ENCODE peak calls at places on chromosomes 6 and 20, in five cellular contexts. One of them, this sample, is unnamed.

GRCh38 chr20:56003111-56003800 is 2.1 kb downstream of the CBLN4 start:
- DNase-seq in kidney: no peak
- DNase-seq in effector memory CD8-positive, alpha-beta T cell: no peak
- DNase-seq in mucosa of descending colon: no peak
- DNase-seq in stomach: no peak
- DNase-seq in this sample: no peak

GRCh38 chr20:62888406-62888805 is 26.8 kb upstream of the TCFL5 start:
- DNase-seq in kidney: no peak
- DNase-seq in effector memory CD8-positive, alpha-beta T cell: no peak
- DNase-seq in mucosa of descending colon: no peak
- DNase-seq in stomach: no peak
- DNase-seq in this sample: no peak

GRCh38 chr6:25193147-25193864 is 85.9 kb upstream of the CARMIL1 start:
- DNase-seq in kidney: no peak
- DNase-seq in mucosa of descending colon: no peak
- DNase-seq in effector memory CD8-positive, alpha-beta T cell: no peak
- DNase-seq in stomach: no peak
- DNase-seq in this sample: no peak

GRCh38 chr6:15365273-15365687 is 119.4 kb downstream of the JARID2 start:
- DNase-seq in kidney: peak; percentile 90
- DNase-seq in mucosa of descending colon: peak; percentile 70
- DNase-seq in effector memory CD8-positive, alpha-beta T cell: no peak
- DNase-seq in stomach: peak; percentile 82
- DNase-seq in this sample: peak; percentile 89

GRCh38 chr6:27814665-27815424 is 97.4 kb downstream of the OR2B2 start:
- DNase-seq in stomach: peak; percentile 79
- DNase-seq in mucosa of descending colon: peak; percentile 67
- DNase-seq in effector memory CD8-positive, alpha-beta T cell: peak; percentile 79
- DNase-seq in kidney: no peak
- DNase-seq in this sample: no peak

GRCh38 chr6:70479236-70479635 is 65.9 kb downstream of the FAM135A start:
- DNase-seq in mucosa of descending colon: no peak
- DNase-seq in stomach: no peak
- DNase-seq in kidney: no peak
- DNase-seq in effector memory CD8-positive, alpha-beta T cell: no peak
- DNase-seq in this sample: no peak

GRCh38 chr6:146990821-146991798 is 213.1 kb upstream of the STXBP5 start:
- DNase-seq in kidney: no peak
- DNase-seq in mucosa of descending colon: no peak
- DNase-seq in effector memory CD8-positive, alpha-beta T cell: no peak
- DNase-seq in stomach: no peak
- DNase-seq in this sample: no peak

GRCh38 chr6:68139130-68139529 is 496.0 kb upstream of the ADGRB3 start:
- DNase-seq in effector memory CD8-positive, alpha-beta T cell: no peak
- DNase-seq in kidney: no peak
- DNase-seq in stomach: no peak
- DNase-seq in mucosa of descending colon: no peak
- DNase-seq in this sample: no peak

GRCh38 chr6:122947355-122947754 is 48.7 kb upstream of the CLVS2 start:
- DNase-seq in mucosa of descending colon: no peak
- DNase-seq in effector memory CD8-positive, alpha-beta T cell: no peak
- DNase-seq in kidney: no peak
- DNase-seq in stomach: peak; percentile 22
- DNase-seq in this sample: no peak

GRCh38 chr20:11582073-11582472 is 335.6 kb upstream of the BTBD3 start:
- DNase-seq in mucosa of descending colon: no peak
- DNase-seq in stomach: no peak
- DNase-seq in kidney: no peak
- DNase-seq in effector memory CD8-positive, alpha-beta T cell: no peak
- DNase-seq in this sample: no peak

GRCh38 chr6:105223242-105223641 is 43.4 kb upstream of the POPDC3 start:
- DNase-seq in kidney: no peak
- DNase-seq in stomach: no peak
- DNase-seq in mucosa of descending colon: no peak
- DNase-seq in effector memory CD8-positive, alpha-beta T cell: no peak
- DNase-seq in this sample: no peak

GRCh38 chr6:127641905-127642304 is 64.9 kb downstream of the C6orf58 start:
- DNase-seq in effector memory CD8-positive, alpha-beta T cell: no peak
- DNase-seq in stomach: no peak
- DNase-seq in mucosa of descending colon: no peak
- DNase-seq in kidney: no peak
- DNase-seq in this sample: no peak

GRCh38 chr6:16737389-16737788 is 23.9 kb downstream of the ATXN1 start:
- DNase-seq in effector memory CD8-positive, alpha-beta T cell: no peak
- DNase-seq in mucosa of descending colon: no peak
- DNase-seq in stomach: no peak
- DNase-seq in kidney: no peak
- DNase-seq in this sample: no peak

GRCh38 chr6:32885698-32886286 is 31.8 kb downstream of the PSMB9 start:
- DNase-seq in effector memory CD8-positive, alpha-beta T cell: no peak
- DNase-seq in kidney: no peak
- DNase-seq in stomach: no peak
- DNase-seq in mucosa of descending colon: no peak
- DNase-seq in this sample: no peak

GRCh38 chr6:169975286-169975685 is 223.9 kb downstream of the ERMARD start:
- DNase-seq in stomach: no peak
- DNase-seq in mucosa of descending colon: peak; percentile 3
- DNase-seq in effector memory CD8-positive, alpha-beta T cell: no peak
- DNase-seq in kidney: peak; percentile 56
- DNase-seq in this sample: peak; percentile 67

GRCh38 chr20:60126975-60127374 is 168.8 kb downstream of the CDH26 start:
- DNase-seq in stomach: no peak
- DNase-seq in effector memory CD8-positive, alpha-beta T cell: no peak
- DNase-seq in kidney: no peak
- DNase-seq in mucosa of descending colon: no peak
- DNase-seq in this sample: no peak

GRCh38 chr6:163890100-163890499 is 475.6 kb downstream of the QKI start:
- DNase-seq in mucosa of descending colon: no peak
- DNase-seq in stomach: no peak
- DNase-seq in kidney: no peak
- DNase-seq in effector memory CD8-positive, alpha-beta T cell: no peak
- DNase-seq in this sample: no peak

GRCh38 chr20:18879262-18879661 is 65.7 kb downstream of the SCP2D1 start:
- DNase-seq in stomach: peak; percentile 33
- DNase-seq in kidney: no peak
- DNase-seq in mucosa of descending colon: no peak
- DNase-seq in effector memory CD8-positive, alpha-beta T cell: no peak
- DNase-seq in this sample: peak; percentile 57

GRCh38 chr6:16903470-16903869 is 142.2 kb upstream of the ATXN1 start:
- DNase-seq in stomach: no peak
- DNase-seq in effector memory CD8-positive, alpha-beta T cell: no peak
- DNase-seq in kidney: no peak
- DNase-seq in mucosa of descending colon: no peak
- DNase-seq in this sample: no peak

GRCh38 chr20:56843817-56844216 is 214.7 kb downstream of the TFAP2C start:
- DNase-seq in kidney: no peak
- DNase-seq in mucosa of descending colon: no peak
- DNase-seq in stomach: no peak
- DNase-seq in effector memory CD8-positive, alpha-beta T cell: no peak
- DNase-seq in this sample: no peak

GRCh38 chr6:33641602-33642001 is 20.5 kb downstream of the ITPR3 start:
- DNase-seq in kidney: no peak
- DNase-seq in mucosa of descending colon: no peak
- DNase-seq in effector memory CD8-positive, alpha-beta T cell: no peak
- DNase-seq in stomach: no peak
- DNase-seq in this sample: no peak

GRCh38 chr6:147817042-147817689 is 308.7 kb downstream of the SAMD5 start:
- DNase-seq in kidney: no peak
- DNase-seq in stomach: no peak
- DNase-seq in mucosa of descending colon: no peak
- DNase-seq in effector memory CD8-positive, alpha-beta T cell: no peak
- DNase-seq in this sample: no peak

GRCh38 chr6:106522557-106522956 is 106.7 kb downstream of the RTN4IP1 start:
- DNase-seq in kidney: no peak
- DNase-seq in mucosa of descending colon: no peak
- DNase-seq in effector memory CD8-positive, alpha-beta T cell: no peak
- DNase-seq in stomach: no peak
- DNase-seq in this sample: no peak

GRCh38 chr6:37926661-37927060 is 107.1 kb downstream of the ZFAND3 start:
- DNase-seq in kidney: no peak
- DNase-seq in effector memory CD8-positive, alpha-beta T cell: no peak
- DNase-seq in mucosa of descending colon: no peak
- DNase-seq in stomach: no peak
- DNase-seq in this sample: no peak

GRCh38 chr20:8375898-8376297 is 243.8 kb downstream of the PLCB1 start:
- DNase-seq in kidney: no peak
- DNase-seq in effector memory CD8-positive, alpha-beta T cell: no peak
- DNase-seq in stomach: no peak
- DNase-seq in mucosa of descending colon: no peak
- DNase-seq in this sample: no peak

GRCh38 chr20:20630551-20630950 is 81.9 kb downstream of the RALGAPA2 start:
- DNase-seq in kidney: no peak
- DNase-seq in effector memory CD8-positive, alpha-beta T cell: no peak
- DNase-seq in mucosa of descending colon: no peak
- DNase-seq in stomach: no peak
- DNase-seq in this sample: no peak

GRCh38 chr6:80742481-80742880 is 636.0 kb downstream of the BCKDHB start:
- DNase-seq in mucosa of descending colon: no peak
- DNase-seq in kidney: no peak
- DNase-seq in stomach: no peak
- DNase-seq in effector memory CD8-positive, alpha-beta T cell: no peak
- DNase-seq in this sample: no peak

GRCh38 chr6:90219168-90219985 is 77.3 kb downstream of the BACH2 start:
- DNase-seq in stomach: no peak
- DNase-seq in effector memory CD8-positive, alpha-beta T cell: no peak
- DNase-seq in mucosa of descending colon: no peak
- DNase-seq in kidney: no peak
- DNase-seq in this sample: no peak

GRCh38 chr6:3722211-3722621 is 29.3 kb downstream of the PXDC1 start:
- DNase-seq in effector memory CD8-positive, alpha-beta T cell: no peak
- DNase-seq in mucosa of descending colon: no peak
- DNase-seq in stomach: no peak
- DNase-seq in kidney: no peak
- DNase-seq in this sample: no peak

GRCh38 chr6:2510341-2510740 is 240.4 kb downstream of the MYLK4 start:
- DNase-seq in mucosa of descending colon: no peak
- DNase-seq in kidney: no peak
- DNase-seq in stomach: no peak
- DNase-seq in effector memory CD8-positive, alpha-beta T cell: no peak
- DNase-seq in this sample: no peak